ENCODE peak calls at places on chromosomes 11 and 22, in nine cellular contexts. Q, Y, C, U, V, A, H, B and S are unnamed samples. For H3K4me1, the result is how much of the 10 kb centered on the place peaks cover.

GRCh38 chr11:73453562-73453961 is 77.4 kb downstream of the RELT start:
- DNase-seq in U (no peak), C (no peak), Y (no peak), Q (no peak), B (no peak), A (no peak), H (no peak), V (no peak), S (no peak)

GRCh38 chr11:34303028-34303427 is 54.8 kb downstream of the ABTB2 start:
- DNase-seq in B (no peak), Q (no peak), C (no peak), U (no peak), Y (no peak), A (no peak), V (no peak), H (no peak), S (no peak)

GRCh38 chr11:134536219-134536618 is 124.2 kb upstream of the B3GAT1 start:
- DNase-seq in Q (no peak), Y (no peak), V (no peak), B (no peak), H (no peak), A (no peak), U (peak), C (no peak), S (no peak)

GRCh38 chr11:6693342-6694228 is 10.4 kb upstream of the MRPL17 start:
- DNase-seq in C (no peak), B (no peak), U (no peak), Q (peak), H (no peak), A (peak), Y (no peak), V (peak), S (no peak)

GRCh38 chr11:79200398-79201070 is 240.3 kb downstream of the TENM4 start:
- DNase-seq in C (no peak), Q (no peak), U (no peak), V (no peak), A (no peak), Y (no peak), H (no peak), B (no peak), S (no peak)

GRCh38 chr11:27427183-27427980 is 45.2 kb downstream of the LGR4 start:
- DNase-seq in H (no peak), U (no peak), A (peak), B (no peak), C (no peak), Y (no peak), V (no peak), Q (no peak), S (peak)

GRCh38 chr11:129144256-129144655 is 47.9 kb downstream of the ARHGAP32 start:
- DNase-seq in H (no peak), Y (no peak), C (no peak), B (no peak), V (no peak), A (no peak), Q (no peak), U (no peak), S (no peak)

GRCh38 chr11:86990520-86990919 is 35.3 kb upstream of the FZD4 start:
- DNase-seq in B (no peak), Y (no peak), V (no peak), Q (no peak), U (no peak), C (no peak), H (no peak), A (no peak), S (no peak)

GRCh38 chr11:108697872-108698473 is 33.1 kb downstream of the DDX10 start:
- DNase-seq in C (peak), Q (peak), U (peak), Y (no peak), H (no peak), A (peak), V (peak), B (peak), S (peak)

GRCh38 chr11:16739326-16739875 is 954 bp downstream of the C11orf58 start:
- DNase-seq in A (peak), Y (no peak), Q (peak), H (no peak), V (peak), B (no peak), C (no peak), U (no peak), S (no peak)

GRCh38 chr11:121473064-121473777 is 20.5 kb upstream of the SORL1-AS1 start:
- DNase-seq in U (no peak), Q (no peak), B (no peak), C (no peak), H (no peak), V (no peak), Y (no peak), A (no peak), S (no peak)

GRCh38 chr11:92130432-92130831 is 94.2 kb upstream of the FAT3 start:
- DNase-seq in V (no peak), C (no peak), A (no peak), Q (no peak), Y (no peak), H (no peak), B (no peak), U (no peak), S (no peak)

GRCh38 chr22:44242946-44243724 is 62.4 kb downstream of the PARVG start:
- DNase-seq in Y (no peak), U (peak), Q (no peak), V (no peak), H (no peak), A (no peak), C (no peak), B (no peak), S (no peak)

GRCh38 chr22:31630331-31631329 is 31.4 kb downstream of the PISD start:
- DNase-seq in U (peak), Q (peak), H (peak), B (peak), A (peak), V (peak), Y (peak), C (peak), S (peak)

GRCh38 chr11:15603208-15603607 is 488.5 kb downstream of the INSC start:
- DNase-seq in H (no peak), U (no peak), B (no peak), Y (no peak), C (no peak), A (no peak), Q (no peak), V (no peak), S (no peak)

GRCh38 chr11:115961168-115962003 is 457.2 kb upstream of the CADM1 start:
- DNase-seq in V (no peak), A (no peak), Y (no peak), H (no peak), U (no peak), C (no peak), B (no peak), Q (no peak), S (no peak)

GRCh38 chr11:64181506-64182411 is 4.2 kb upstream of the STIP1 start:
- DNase-seq in Y (peak), V (peak), U (peak), C (no peak), A (peak), Q (no peak), H (peak), B (peak), S (peak)

GRCh38 chr22:27630754-27631153 is 170.8 kb downstream of the MN1 start:
- DNase-seq in U (peak), Q (no peak), A (no peak), H (no peak), Y (no peak), C (no peak), B (no peak), V (no peak), S (no peak)

GRCh38 chr22:39916496-39916895 is 15.6 kb downstream of the GRAP2 start:
- DNase-seq in V (no peak), B (no peak), A (no peak), U (no peak), Q (no peak), H (no peak), Y (no peak), C (no peak), S (no peak)

GRCh38 chr11:124893781-124894401 is 3.8 kb downstream of the ROBO4 start:
- DNase-seq in U (no peak), A (no peak), H (no peak), B (no peak), C (no peak), Q (no peak), Y (no peak), V (no peak), S (no peak)

GRCh38 chr11:17383466-17383865 is 5.0 kb downstream of the KCNJ11 start:
- DNase-seq in V (no peak), Q (no peak), A (no peak), Y (no peak), B (no peak), U (no peak), H (no peak), C (no peak), S (no peak)

GRCh38 chr22:49186756-49187155 is 640.9 kb downstream of the BRD1 start:
- DNase-seq in C (no peak), Q (no peak), H (peak), B (no peak), Y (peak), U (no peak), V (no peak), A (no peak), S (peak)

GRCh38 chr11:104146421-104146820 is 17.5 kb downstream of the PDGFD start:
- DNase-seq in C (no peak), B (no peak), Y (no peak), Q (no peak), A (no peak), V (no peak), U (no peak), H (no peak), S (no peak)

GRCh38 chr11:128458316-128458715 is 129.0 kb downstream of the ETS1 start:
- DNase-seq in Y (no peak), C (no peak), V (no peak), H (no peak), B (no peak), A (peak), Q (no peak), U (no peak), S (no peak)

GRCh38 chr22:46851311-46851710 is 88.9 kb downstream of the TBC1D22A start:
- DNase-seq in A (no peak), V (no peak), Y (no peak), B (no peak), C (no peak), U (no peak), Q (no peak), H (no peak), S (no peak)

GRCh38 chr11:102435688-102436087 is 16.9 kb downstream of the TMEM123 start:
- DNase-seq in B (no peak), A (no peak), U (no peak), C (no peak), Y (no peak), Q (no peak), H (no peak), V (no peak), S (no peak)

GRCh38 chr22:24772493-24773220 is 1.9 kb downstream of the PIWIL3 start:
- DNase-seq in V (no peak), Q (no peak), Y (no peak), H (no peak), B (no peak), C (no peak), U (peak), A (peak), S (no peak)

GRCh38 chr22:35997438-35997837 is 31.2 kb downstream of the RBFOX2 start:
- DNase-seq in V (no peak), H (no peak), Q (no peak), Y (no peak), A (peak), B (no peak), U (no peak), C (no peak), S (no peak)

GRCh38 chr11:68927280-68928107 is 23.8 kb downstream of the IGHMBP2 start:
- DNase-seq in Q (no peak), A (no peak), U (no peak), H (no peak), C (no peak), V (no peak), B (peak), Y (peak), S (no peak)

GRCh38 chr11:134531331-134532135 is 119.5 kb upstream of the B3GAT1 start:
- DNase-seq in Q (no peak), A (no peak), Y (peak), B (no peak), H (peak), V (no peak), C (no peak), U (peak), S (no peak)

GRCh38 chr11:114440971-114441810 is 1.9 kb downstream of the REXO2 start:
- DNase-seq in Y (no peak), B (no peak), C (no peak), Q (no peak), U (no peak), H (no peak), V (peak), A (peak), S (no peak)

GRCh38 chr11:69253028-69253427 is 40.9 kb upstream of the MYEOV start:
- DNase-seq in H (no peak), V (no peak), C (no peak), A (no peak), Q (no peak), Y (no peak), U (no peak), B (no peak), S (no peak)

GRCh38 chr11:121418625-121419114 is 33.4 kb upstream of the SORL1 start:
- DNase-seq in Y (peak), A (no peak), C (peak), U (no peak), H (peak), Q (peak), V (peak), B (peak), S (no peak)

GRCh38 chr22:50216161-50216683 is 15.4 kb downstream of the SELENOO start:
- DNase-seq in H (peak), V (no peak), Y (no peak), Q (no peak), U (no peak), C (no peak), B (no peak), A (no peak), S (no peak)

GRCh38 chr11:117074122-117074521 is 24.1 kb downstream of the SIK3 start:
- DNase-seq in V (no peak), Y (no peak), H (no peak), U (no peak), Q (no peak), A (no peak), C (no peak), B (no peak), S (no peak)

GRCh38 chr22:44574581-44575343 is 76.7 kb upstream of the RTL6 start:
- DNase-seq in B (no peak), U (no peak), Y (no peak), A (no peak), Q (no peak), C (no peak), H (no peak), V (no peak), S (no peak)

GRCh38 chr11:133681901-133682300 is 149.6 kb upstream of the OPCML start:
- DNase-seq in Y (no peak), Q (no peak), C (no peak), A (no peak), H (no peak), B (no peak), U (peak), V (no peak), S (no peak)

GRCh38 chr11:44080951-44081350 is 14.5 kb upstream of the EXT2 start:
- DNase-seq in C (no peak), U (no peak), A (no peak), Q (no peak), Y (no peak), B (no peak), V (no peak), H (no peak), S (no peak)
- H3K4me1 ChIP-seq in C (under half), U (under half), A (under half), Q (under half), Y (under half), B (under half), V (under half), H (under half), S (under half)

DNA sequence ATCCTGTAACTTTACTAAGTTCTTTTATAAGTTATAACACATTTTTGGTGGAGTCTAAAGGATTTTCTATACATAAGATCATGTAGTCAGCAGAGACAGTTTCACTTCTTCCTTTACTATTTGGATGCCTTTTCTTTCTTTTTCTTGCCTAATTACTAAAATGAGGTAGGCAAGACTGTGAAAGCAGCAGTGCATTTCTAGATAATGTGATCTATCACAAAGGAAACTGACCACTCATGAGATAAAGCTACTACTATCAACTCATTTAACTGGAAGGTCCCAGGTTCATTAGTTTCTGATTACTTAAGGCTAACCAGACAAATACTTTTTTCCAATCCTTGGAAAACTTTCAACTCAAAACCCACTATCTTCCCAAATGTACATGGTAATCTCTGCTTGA is 196.2 kb upstream of the E2F8 start:
- DNase-seq in C (no peak), Y (no peak), U (no peak), H (no peak), V (no peak), B (no peak), A (no peak), Q (no peak), S (no peak)
- H3K4me1 ChIP-seq in C (under half), Y (under half), U (under half), H (under half), V (under half), B (under half), A (under half), Q (under half), S (under half)

GRCh38 chr22:19849800-19850481 is 4.7 kb downstream of the GNB1L start:
- DNase-seq in A (no peak), U (no peak), B (no peak), V (no peak), C (no peak), Q (no peak), Y (no peak), H (peak), S (no peak)

GRCh38 chr22:19848298-19849224 is 6.1 kb downstream of the GNB1L start:
- DNase-seq in C (no peak), H (peak), B (peak), Q (no peak), Y (no peak), V (no peak), A (peak), U (no peak), S (peak)

GRCh38 chr22:19851291-19852176 is 3.1 kb downstream of the GNB1L start:
- DNase-seq in H (peak), Q (no peak), Y (no peak), U (no peak), B (no peak), A (no peak), V (no peak), C (no peak), S (peak)

GRCh38 chr22:19852177-19852781 is 2.4 kb downstream of the GNB1L start:
- DNase-seq in Q (no peak), A (no peak), V (no peak), Y (no peak), C (no peak), B (no peak), H (no peak), U (no peak), S (no peak)

GRCh38 chr22:19850482-19851109 is 4.1 kb downstream of the GNB1L start:
- DNase-seq in H (no peak), A (no peak), C (no peak), V (no peak), B (no peak), Y (no peak), U (no peak), Q (no peak), S (no peak)
- H3K4me1 ChIP-seq in H (half or more), A (under half), C (under half), V (under half), B (under half), Y (half or more), U (under half), Q (under half), S (under half)

GRCh38 chr22:45645150-45645525 is 26.5 kb upstream of the ATXN10 start:
- DNase-seq in B (no peak), Q (no peak), U (no peak), Y (no peak), V (no peak), A (no peak), C (no peak), H (no peak), S (no peak)
- H3K4me1 ChIP-seq in B (under half), Q (under half), U (under half), Y (under half), V (under half), A (under half), C (under half), H (under half), S (under half)

GRCh38 chr11:38547464-38547863 is 1949.4 kb upstream of the RAG2 start:
- DNase-seq in C (no peak), Q (no peak), Y (no peak), B (no peak), V (no peak), H (no peak), A (no peak), U (no peak), S (no peak)

GRCh38 chr11:38543951-38544350 is 1945.9 kb upstream of the RAG2 start:
- DNase-seq in Y (no peak), B (no peak), H (no peak), Q (no peak), A (no peak), U (no peak), V (no peak), C (no peak), S (no peak)

GRCh38 chr11:38538866-38539651 is 1941.0 kb upstream of the RAG2 start:
- DNase-seq in B (no peak), U (no peak), A (no peak), C (no peak), Y (no peak), Q (no peak), H (no peak), V (no peak), S (no peak)

DNA sequence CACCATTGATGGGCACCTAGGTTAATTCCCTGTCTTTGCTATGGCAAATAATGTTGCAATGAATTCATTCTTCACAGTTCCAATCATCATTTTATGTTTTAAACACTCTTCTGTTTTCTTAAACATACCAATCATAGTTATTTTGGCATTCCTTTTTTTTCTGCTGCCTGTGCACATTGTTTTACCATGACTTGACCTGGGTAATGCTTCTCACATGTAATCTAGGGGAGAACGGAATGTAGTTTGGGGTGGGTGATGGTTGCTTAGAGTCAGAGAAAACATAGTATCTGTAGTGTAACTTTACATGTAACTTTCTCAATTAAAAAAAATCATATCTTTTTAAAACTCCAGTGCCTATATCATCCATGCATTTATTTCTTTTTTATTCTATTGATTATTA is 1945.3 kb upstream of the RAG2 start:
- DNase-seq in H (no peak), U (no peak), Y (no peak), C (no peak), V (no peak), B (no peak), A (no peak), Q (no peak), S (no peak)
- H3K4me1 ChIP-seq in H (under half), U (under half), Y (under half), C (under half), V (under half), B (under half), A (under half), Q (under half), S (under half)

GRCh38 chr11:61919841-61920631 is 2.7 kb upstream of the RAB3IL1 start:
- DNase-seq in Q (no peak), Y (peak), U (peak), C (no peak), V (no peak), H (no peak), B (no peak), A (no peak), S (no peak)

GRCh38 chr11:61917357-61918109 is at the start of gene RAB3IL1:
- DNase-seq in A (peak), C (no peak), H (no peak), Q (no peak), B (peak), U (peak), Y (peak), V (no peak), S (peak)

GRCh38 chr11:61918251-61919112 is 1.1 kb upstream of the RAB3IL1 start:
- DNase-seq in V (no peak), A (no peak), Q (no peak), Y (no peak), U (no peak), H (no peak), C (no peak), B (no peak), S (no peak)

GRCh38 chr11:61921446-61921845 is 4.1 kb upstream of the RAB3IL1 start:
- DNase-seq in A (no peak), B (no peak), Y (no peak), Q (no peak), C (no peak), H (no peak), V (no peak), U (no peak), S (no peak)

DNA sequence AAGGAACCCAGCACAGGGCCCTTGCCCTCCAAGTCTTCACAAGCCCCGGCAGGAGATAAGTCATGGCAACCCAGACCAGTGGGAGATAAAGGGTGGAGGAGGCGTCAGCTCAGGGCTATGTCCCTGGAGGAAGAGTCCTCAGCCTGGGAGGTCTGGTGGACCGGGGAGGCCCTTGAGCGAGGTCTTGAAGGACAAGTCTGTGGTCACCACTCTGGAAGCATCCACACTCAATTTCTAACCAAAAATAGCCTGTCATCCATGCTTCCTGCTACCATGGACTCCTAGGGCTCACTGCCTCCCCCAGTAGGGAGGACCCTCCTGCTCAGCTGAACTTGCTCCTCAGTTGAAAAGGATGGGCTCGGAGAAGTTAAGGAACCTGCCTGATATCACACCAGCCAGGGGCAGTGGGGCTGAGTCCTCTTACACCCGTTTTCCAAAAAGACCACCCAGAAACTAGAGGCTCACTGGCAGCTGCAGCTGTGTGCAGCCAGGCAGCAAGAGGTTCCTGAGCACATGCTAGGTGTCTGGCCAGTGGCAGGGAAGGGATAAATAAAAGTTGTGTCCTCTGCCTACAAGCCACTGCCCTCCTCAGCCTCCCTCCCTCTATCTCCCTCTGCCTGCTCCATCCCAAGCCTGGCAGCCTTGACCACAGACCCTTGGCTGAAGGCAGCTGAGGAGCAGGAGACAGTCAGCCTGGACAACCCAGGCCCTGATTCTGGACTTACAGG is 1.9 kb upstream of the RAB3IL1 start:
- DNase-seq in A (no peak), H (no peak), Q (no peak), B (no peak), V (no peak), C (no peak), Y (peak), U (no peak), S (no peak)
- H3K4me1 ChIP-seq in A (under half), H (under half), Q (under half), B (under half), V (under half), C (under half), Y (half or more), U (under half), S (under half)